ENCODE peak calls at places on chromosomes 2 and 18, in six cellular contexts. K is pancreas; F is CD8-positive, alpha-beta T cell; E is fibroblast of lung; B is upper lobe of right lung; L is A549. I is an unnamed sample. For H3K9me3 and H3K4me1, the result is how much of the 10 kb centered on the place peaks cover.

GRCh38 chr2:47403829-47404228 is 873 bp downstream of the MSH2 start:
- DNase-seq in K (no peak), F (no peak), E (no peak), B (no peak), L (peak), I (no peak)

GRCh38 chr2:218398437-218399390 is 954 bp upstream of the CTDSP1 start:
- DNase-seq in K (peak), F (peak), E (peak), B (peak), L (peak), I (peak)

GRCh38 chr2:70861774-70862644 is 26.4 kb upstream of the CD207 start:
- DNase-seq in K (peak), F (peak), E (peak), B (peak), L (peak), I (peak)

GRCh38 chr18:57210101-57210661 is 63.3 kb downstream of the BOD1L2 start:
- DNase-seq in K (peak), F (no peak), E (peak), B (no peak), L (peak), I (no peak)

GRCh38 chr2:164920430-164920829 is 34.9 kb downstream of the SLC38A11 start:
- DNase-seq in K (no peak), F (no peak), E (peak), B (no peak), L (peak), I (no peak)

GRCh38 chr2:97740590-97741182 is 27.3 kb downstream of the ZAP70 start:
- DNase-seq in K (no peak), F (no peak), E (no peak), B (peak), L (peak), I (peak)

GRCh38 chr18:73707035-73707434 is 440.6 kb downstream of the FBXO15 start:
- DNase-seq in K (no peak), F (no peak), E (peak), B (no peak), L (no peak), I (no peak)

GRCh38 chr2:206442516-206442853 is 847 bp upstream of the ADAM23 start:
- DNase-seq in K (no peak), F (no peak), E (no peak), B (no peak), L (no peak), I (no peak)

GRCh38 chr2:44974064-44974715 is 32.7 kb downstream of the SIX3 start:
- DNase-seq in K (no peak), F (no peak), E (peak), B (no peak), L (peak), I (no peak)

GRCh38 chr2:26519396-26519991 is 41.6 kb upstream of the OTOF start:
- DNase-seq in K (no peak), F (peak), E (peak), B (no peak), L (no peak), I (peak)

GRCh38 chr2:207847807-207848544 is 78.3 kb upstream of the FZD5 start:
- DNase-seq in K (peak), F (no peak), E (peak), B (no peak), L (no peak), I (no peak)

GRCh38 chr2:106339156-106339555 is 129.1 kb downstream of the RGPD3 start:
- DNase-seq in K (no peak), F (no peak), E (no peak), B (no peak), L (no peak), I (no peak)

GRCh38 chr18:70621710-70622109 is 332.9 kb downstream of the SOCS6 start:
- DNase-seq in K (no peak), F (peak), E (no peak), B (no peak), L (no peak), I (no peak)

GRCh38 chr2:239727182-239727775 is 297.9 kb downstream of the NDUFA10 start:
- DNase-seq in K (no peak), F (no peak), E (no peak), B (peak), L (no peak), I (no peak)
- H3K9me3 ChIP-seq in K (under half), F (under half), E (under half), B (under half), L (under half), I (under half)

DNA sequence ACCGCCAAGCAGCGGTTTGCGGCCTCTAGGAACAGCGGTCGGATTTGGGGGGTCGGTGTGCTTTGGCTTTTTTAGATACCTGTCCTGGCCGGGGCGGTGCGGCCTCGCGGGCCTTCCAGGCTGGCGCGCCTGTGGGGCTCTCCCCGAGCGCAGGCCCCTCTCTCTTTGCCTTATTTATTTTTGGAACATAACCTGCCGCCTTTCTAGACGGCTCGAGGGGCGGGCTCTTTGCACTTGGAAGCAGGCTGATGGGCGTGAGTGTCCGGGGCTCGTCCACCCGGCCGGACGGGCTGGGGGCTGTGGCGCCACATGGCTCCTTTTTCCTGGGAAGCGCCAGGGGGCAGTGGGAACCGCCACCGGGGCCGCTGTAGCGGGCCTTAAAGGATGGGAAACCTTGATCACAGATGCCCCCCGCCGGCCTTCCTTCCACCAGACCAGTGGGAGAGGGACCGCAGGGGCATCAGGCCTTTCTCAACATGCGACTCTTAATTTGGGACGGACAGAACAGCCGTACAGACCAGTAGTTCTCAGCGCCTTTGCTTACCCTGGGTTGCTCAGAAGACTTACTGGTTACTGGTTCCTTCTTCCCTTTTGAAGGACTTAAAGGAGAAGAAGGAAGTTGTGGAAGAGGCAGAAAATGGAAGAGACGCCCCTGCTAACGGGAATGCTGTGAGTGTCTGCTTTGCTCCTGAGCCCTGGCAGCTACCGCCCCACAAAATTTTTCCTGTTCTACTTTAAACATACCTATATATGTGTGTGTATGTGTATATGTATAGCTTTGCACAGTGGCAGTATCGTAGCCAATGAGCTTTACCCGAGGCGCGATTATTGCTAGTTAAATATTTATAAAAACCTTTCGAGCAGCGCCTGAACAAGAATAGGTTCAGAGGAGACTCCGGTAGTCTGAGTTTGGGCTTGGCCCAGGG is 2.7 kb downstream of the PTMA start:
- DNase-seq in K (no peak), F (peak), E (peak), B (peak), L (no peak), I (peak)
- H3K4me1 ChIP-seq in K (under half), F (under half), E (under half), B (under half), L (under half), I (under half)

GRCh38 chr2:188439986-188440385 is 148.3 kb downstream of the GULP1 start:
- DNase-seq in K (no peak), F (no peak), E (no peak), B (no peak), L (no peak), I (no peak)
- H3K4me3 ChIP-seq in K (no peak), F (no peak), E (no peak), B (no peak), L (no peak), I (no peak)

GRCh38 chr18:78825168-78825567 is 154.4 kb upstream of the SALL3 start:
- DNase-seq in K (no peak), F (no peak), E (no peak), B (no peak), L (no peak), I (no peak)

GRCh38 chr18:78826631-78827030 is 153.0 kb upstream of the SALL3 start:
- DNase-seq in K (no peak), F (no peak), E (no peak), B (no peak), L (no peak), I (no peak)

GRCh38 chr18:78828131-78828530 is 151.5 kb upstream of the SALL3 start:
- DNase-seq in K (no peak), F (no peak), E (no peak), B (no peak), L (no peak), I (no peak)

GRCh38 chr18:78830161-78830560 is 149.5 kb upstream of the SALL3 start:
- DNase-seq in K (no peak), F (no peak), E (no peak), B (no peak), L (no peak), I (no peak)

GRCh38 chr18:78827141-78827540 is 152.5 kb upstream of the SALL3 start:
- DNase-seq in K (no peak), F (no peak), E (no peak), B (no peak), L (no peak), I (no peak)
- H3K9me3 ChIP-seq in K (under half), F (under half), E (under half), B (under half), L (under half), I (under half)